ENCODE peak calls at places on chromosomes 4 and X, in ten cellular contexts. One of them, this sample, is unnamed.

GRCh38 chr4:18021720-18022571 is at the start of gene LCORL:
- DNase-seq in H9: peak; percentile 96
- DNase-seq in cardiac muscle cell: peak; percentile 98
- DNase-seq in bronchial epithelial cell: peak; percentile 90
- DNase-seq in upper lobe of right lung: peak; percentile 98
- DNase-seq in uterus: peak; percentile 95
- DNase-seq in lung: peak; percentile 92
- DNase-seq in GM20000: peak; percentile 94
- DNase-seq in endothelial cell: peak; percentile 89
- DNase-seq in A549: peak; percentile 93
- DNase-seq in this sample: peak; percentile 87

GRCh38 chr4:22416403-22416802 is 99.5 kb downstream of the ADGRA3 start:
- DNase-seq in H9: no peak
- DNase-seq in cardiac muscle cell: peak; percentile 38
- DNase-seq in bronchial epithelial cell: no peak
- DNase-seq in upper lobe of right lung: no peak
- DNase-seq in uterus: no peak
- DNase-seq in lung: no peak
- DNase-seq in GM20000: no peak
- DNase-seq in endothelial cell: no peak
- DNase-seq in A549: no peak
- DNase-seq in this sample: no peak

GRCh38 chrX:82087699-82088098 is 885.8 kb downstream of the SH3BGRL start:
- DNase-seq in H9: no peak
- DNase-seq in cardiac muscle cell: no peak
- DNase-seq in bronchial epithelial cell: no peak
- DNase-seq in upper lobe of right lung: no peak
- DNase-seq in uterus: no peak
- DNase-seq in lung: no peak
- DNase-seq in GM20000: no peak
- DNase-seq in endothelial cell: no peak
- DNase-seq in A549: no peak
- DNase-seq in this sample: no peak

GRCh38 chr4:110518889-110519490 is 43.0 kb downstream of the ENPEP start:
- DNase-seq in H9: no peak
- DNase-seq in cardiac muscle cell: peak; percentile 40
- DNase-seq in bronchial epithelial cell: peak; percentile 27
- DNase-seq in upper lobe of right lung: no peak
- DNase-seq in uterus: no peak
- DNase-seq in lung: no peak
- DNase-seq in GM20000: peak; percentile 14
- DNase-seq in endothelial cell: peak; percentile 52
- DNase-seq in A549: peak; percentile 11
- DNase-seq in this sample: no peak

GRCh38 chr4:56078866-56079265 is 130.1 kb downstream of the CEP135 start:
- DNase-seq in H9: no peak
- DNase-seq in cardiac muscle cell: no peak
- DNase-seq in bronchial epithelial cell: no peak
- DNase-seq in upper lobe of right lung: no peak
- DNase-seq in uterus: no peak
- DNase-seq in lung: no peak
- DNase-seq in GM20000: no peak
- DNase-seq in endothelial cell: no peak
- DNase-seq in A549: no peak
- DNase-seq in this sample: no peak

GRCh38 chr4:186728631-186729271 is 5.1 kb upstream of the FAT1 start:
- DNase-seq in H9: no peak
- DNase-seq in cardiac muscle cell: no peak
- DNase-seq in bronchial epithelial cell: peak; percentile 97
- DNase-seq in upper lobe of right lung: no peak
- DNase-seq in uterus: no peak
- DNase-seq in lung: no peak
- DNase-seq in GM20000: no peak
- DNase-seq in endothelial cell: no peak
- DNase-seq in A549: peak; percentile 50
- DNase-seq in this sample: no peak

GRCh38 chrX:47112316-47112954 is 32.1 kb downstream of the NDUFB11 start:
- DNase-seq in H9: peak; percentile 34
- DNase-seq in cardiac muscle cell: peak; percentile 44
- DNase-seq in bronchial epithelial cell: peak; percentile 3
- DNase-seq in upper lobe of right lung: peak; percentile 59
- DNase-seq in uterus: no peak
- DNase-seq in lung: no peak
- DNase-seq in GM20000: no peak
- DNase-seq in endothelial cell: no peak
- DNase-seq in A549: no peak
- DNase-seq in this sample: no peak

GRCh38 chrX:134184936-134185335 is 52.0 kb upstream of the CCDC160 start:
- DNase-seq in H9: no peak
- DNase-seq in cardiac muscle cell: no peak
- DNase-seq in bronchial epithelial cell: no peak
- DNase-seq in upper lobe of right lung: no peak
- DNase-seq in uterus: no peak
- DNase-seq in lung: no peak
- DNase-seq in GM20000: no peak
- DNase-seq in endothelial cell: no peak
- DNase-seq in A549: no peak
- DNase-seq in this sample: no peak

GRCh38 chrX:137428777-137429564 is 137.0 kb upstream of the ZIC3 start:
- DNase-seq in H9: peak; percentile 43
- DNase-seq in cardiac muscle cell: no peak
- DNase-seq in bronchial epithelial cell: no peak
- DNase-seq in upper lobe of right lung: no peak
- DNase-seq in uterus: no peak
- DNase-seq in lung: no peak
- DNase-seq in GM20000: no peak
- DNase-seq in endothelial cell: peak; percentile 42
- DNase-seq in A549: no peak
- DNase-seq in this sample: no peak

GRCh38 chrX:65871671-65872311 is 168.1 kb downstream of the VSIG4 start:
- DNase-seq in H9: peak; percentile 62
- DNase-seq in cardiac muscle cell: peak; percentile 4
- DNase-seq in bronchial epithelial cell: peak; percentile 87
- DNase-seq in upper lobe of right lung: no peak
- DNase-seq in uterus: no peak
- DNase-seq in lung: no peak
- DNase-seq in GM20000: peak; percentile 3
- DNase-seq in endothelial cell: peak; percentile 28
- DNase-seq in A549: peak; percentile 67
- DNase-seq in this sample: no peak

GRCh38 chr4:79241846-79242245 is 84.0 kb downstream of the NAA11 start:
- DNase-seq in H9: no peak
- DNase-seq in cardiac muscle cell: peak; percentile 49
- DNase-seq in bronchial epithelial cell: peak; percentile 35
- DNase-seq in upper lobe of right lung: no peak
- DNase-seq in uterus: no peak
- DNase-seq in lung: no peak
- DNase-seq in GM20000: no peak
- DNase-seq in endothelial cell: no peak
- DNase-seq in A549: no peak
- DNase-seq in this sample: no peak

GRCh38 chrX:135923353-135923752 is 29.8 kb downstream of the SAGE1 start:
- DNase-seq in H9: peak; percentile 31
- DNase-seq in cardiac muscle cell: no peak
- DNase-seq in bronchial epithelial cell: peak; percentile 12
- DNase-seq in upper lobe of right lung: no peak
- DNase-seq in uterus: no peak
- DNase-seq in lung: no peak
- DNase-seq in GM20000: no peak
- DNase-seq in endothelial cell: no peak
- DNase-seq in A549: peak; percentile 4
- DNase-seq in this sample: no peak

GRCh38 chrX:149630681-149631292 is 805 bp downstream of the TMEM185A start:
- DNase-seq in H9: no peak
- DNase-seq in cardiac muscle cell: peak; percentile 58
- DNase-seq in bronchial epithelial cell: peak; percentile 29
- DNase-seq in upper lobe of right lung: no peak
- DNase-seq in uterus: no peak
- DNase-seq in lung: no peak
- DNase-seq in GM20000: no peak
- DNase-seq in endothelial cell: no peak
- DNase-seq in A549: peak; percentile 49
- DNase-seq in this sample: no peak

GRCh38 chrX:10085223-10085622 is 71.6 kb upstream of the CLCN4 start:
- DNase-seq in H9: no peak
- DNase-seq in cardiac muscle cell: no peak
- DNase-seq in bronchial epithelial cell: peak; percentile 30
- DNase-seq in upper lobe of right lung: no peak
- DNase-seq in uterus: no peak
- DNase-seq in lung: no peak
- DNase-seq in GM20000: no peak
- DNase-seq in endothelial cell: no peak
- DNase-seq in A549: no peak
- DNase-seq in this sample: no peak

GRCh38 chr4:37666625-37667071 is 19.5 kb downstream of the RELL1 start:
- DNase-seq in H9: no peak
- DNase-seq in cardiac muscle cell: peak; percentile 83
- DNase-seq in bronchial epithelial cell: peak; percentile 98
- DNase-seq in upper lobe of right lung: no peak
- DNase-seq in uterus: peak; percentile 65
- DNase-seq in lung: peak; percentile 56
- DNase-seq in GM20000: no peak
- DNase-seq in endothelial cell: peak; percentile 18
- DNase-seq in A549: peak; percentile 87
- DNase-seq in this sample: no peak

GRCh38 chr4:98929341-98930267 is 671 bp upstream of the EIF4E start:
- DNase-seq in H9: no peak
- DNase-seq in cardiac muscle cell: peak; percentile 86
- DNase-seq in bronchial epithelial cell: peak; percentile 99
- DNase-seq in upper lobe of right lung: peak; percentile 82
- DNase-seq in uterus: peak; percentile 82
- DNase-seq in lung: peak; percentile 65
- DNase-seq in GM20000: peak; percentile 59
- DNase-seq in endothelial cell: peak; percentile 16
- DNase-seq in A549: peak; percentile 91
- DNase-seq in this sample: peak; percentile 97

GRCh38 chrX:18026171-18026570 is 165.1 kb upstream of the RAI2 start:
- DNase-seq in H9: no peak
- DNase-seq in cardiac muscle cell: no peak
- DNase-seq in bronchial epithelial cell: no peak
- DNase-seq in upper lobe of right lung: no peak
- DNase-seq in uterus: no peak
- DNase-seq in lung: no peak
- DNase-seq in GM20000: no peak
- DNase-seq in endothelial cell: no peak
- DNase-seq in A549: no peak
- DNase-seq in this sample: no peak

GRCh38 chr4:147104768-147105167 is 159.1 kb upstream of the TTC29 start:
- DNase-seq in H9: no peak
- DNase-seq in cardiac muscle cell: no peak
- DNase-seq in bronchial epithelial cell: no peak
- DNase-seq in upper lobe of right lung: no peak
- DNase-seq in uterus: no peak
- DNase-seq in lung: no peak
- DNase-seq in GM20000: no peak
- DNase-seq in endothelial cell: no peak
- DNase-seq in A549: no peak
- DNase-seq in this sample: no peak

GRCh38 chrX:24658421-24658820 is 11.3 kb upstream of the PCYT1B start:
- DNase-seq in H9: no peak
- DNase-seq in cardiac muscle cell: peak; percentile 52
- DNase-seq in bronchial epithelial cell: no peak
- DNase-seq in upper lobe of right lung: no peak
- DNase-seq in uterus: no peak
- DNase-seq in lung: no peak
- DNase-seq in GM20000: no peak
- DNase-seq in endothelial cell: no peak
- DNase-seq in A549: no peak
- DNase-seq in this sample: no peak

GRCh38 chr4:154314248-154314647 is 177.4 kb downstream of the DCHS2 start:
- DNase-seq in H9: no peak
- DNase-seq in cardiac muscle cell: peak; percentile 12
- DNase-seq in bronchial epithelial cell: peak; percentile 34
- DNase-seq in upper lobe of right lung: no peak
- DNase-seq in uterus: no peak
- DNase-seq in lung: no peak
- DNase-seq in GM20000: no peak
- DNase-seq in endothelial cell: no peak
- DNase-seq in A549: peak; percentile 13
- DNase-seq in this sample: no peak
- TF ChIP-seq CTCF in H9: peak; percentile 48
- TF ChIP-seq CTCF in cardiac muscle cell: peak; percentile 21
- TF ChIP-seq CTCF in bronchial epithelial cell: peak; percentile 23
- TF ChIP-seq CTCF in upper lobe of right lung: peak; percentile 39
- TF ChIP-seq CTCF in uterus: no peak
- TF ChIP-seq CTCF in lung: no peak
- TF ChIP-seq CTCF in GM20000: no peak
- TF ChIP-seq CTCF in endothelial cell: no peak
- TF ChIP-seq CTCF in A549: peak; percentile 27
- TF ChIP-seq CTCF in this sample: no peak

GRCh38 chrX:111652719-111653118 is 28.3 kb upstream of the ALG13 start:
- DNase-seq in H9: no peak
- DNase-seq in cardiac muscle cell: no peak
- DNase-seq in bronchial epithelial cell: peak; percentile 22
- DNase-seq in upper lobe of right lung: no peak
- DNase-seq in uterus: no peak
- DNase-seq in lung: no peak
- DNase-seq in GM20000: no peak
- DNase-seq in endothelial cell: no peak
- DNase-seq in A549: peak; percentile 1
- DNase-seq in this sample: no peak
- TF ChIP-seq CTCF in H9: no peak
- TF ChIP-seq CTCF in cardiac muscle cell: no peak
- TF ChIP-seq CTCF in bronchial epithelial cell: no peak
- TF ChIP-seq CTCF in upper lobe of right lung: no peak
- TF ChIP-seq CTCF in uterus: no peak
- TF ChIP-seq CTCF in lung: no peak
- TF ChIP-seq CTCF in GM20000: no peak
- TF ChIP-seq CTCF in endothelial cell: no peak
- TF ChIP-seq CTCF in A549: no peak
- TF ChIP-seq CTCF in this sample: no peak

GRCh38 chr4:163587867-163588266 is 93.4 kb downstream of the TMA16 start:
- DNase-seq in H9: no peak
- DNase-seq in cardiac muscle cell: no peak
- DNase-seq in bronchial epithelial cell: no peak
- DNase-seq in upper lobe of right lung: no peak
- DNase-seq in uterus: no peak
- DNase-seq in lung: no peak
- DNase-seq in GM20000: peak; percentile 20
- DNase-seq in endothelial cell: no peak
- DNase-seq in A549: peak; percentile 11
- DNase-seq in this sample: no peak
- TF ChIP-seq CTCF in H9: peak; percentile 58
- TF ChIP-seq CTCF in cardiac muscle cell: no peak
- TF ChIP-seq CTCF in bronchial epithelial cell: peak; percentile 10
- TF ChIP-seq CTCF in upper lobe of right lung: peak; percentile 26
- TF ChIP-seq CTCF in uterus: no peak
- TF ChIP-seq CTCF in lung: no peak
- TF ChIP-seq CTCF in GM20000: no peak
- TF ChIP-seq CTCF in endothelial cell: peak; percentile 32
- TF ChIP-seq CTCF in A549: no peak
- TF ChIP-seq CTCF in this sample: peak; percentile 70

DNA sequence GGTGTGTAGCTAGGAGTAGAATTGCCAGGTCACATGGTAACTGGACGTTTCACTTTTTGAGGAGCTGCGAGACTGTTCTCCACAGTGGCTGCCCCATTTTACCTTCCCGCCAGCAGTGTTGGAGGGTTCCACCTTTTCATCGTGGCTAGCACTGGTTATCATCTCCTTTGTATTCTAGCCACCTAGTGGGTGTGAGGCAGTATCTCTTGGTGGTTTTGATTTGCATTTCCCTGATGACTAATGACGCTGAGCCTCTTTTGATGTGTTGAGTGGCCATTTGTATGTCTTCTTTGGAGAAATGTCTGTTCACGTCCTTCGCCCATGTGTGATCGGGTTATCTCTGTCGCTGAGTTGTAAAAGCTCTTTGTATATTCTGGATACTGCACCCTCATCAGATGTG is 10.6 kb downstream of the ABCD1 start:
- DNase-seq in H9: no peak
- DNase-seq in cardiac muscle cell: no peak
- DNase-seq in bronchial epithelial cell: peak; percentile 26
- DNase-seq in upper lobe of right lung: no peak
- DNase-seq in uterus: no peak
- DNase-seq in lung: no peak
- DNase-seq in GM20000: no peak
- DNase-seq in endothelial cell: no peak
- DNase-seq in A549: no peak
- DNase-seq in this sample: no peak
- TF ChIP-seq CTCF in H9: peak; percentile 35
- TF ChIP-seq CTCF in cardiac muscle cell: no peak
- TF ChIP-seq CTCF in bronchial epithelial cell: peak; percentile 9
- TF ChIP-seq CTCF in upper lobe of right lung: no peak
- TF ChIP-seq CTCF in uterus: no peak
- TF ChIP-seq CTCF in lung: no peak
- TF ChIP-seq CTCF in GM20000: no peak
- TF ChIP-seq CTCF in endothelial cell: no peak
- TF ChIP-seq CTCF in A549: no peak
- TF ChIP-seq CTCF in this sample: peak; percentile 26

This sample was measured in CD14-positive monocyte.